ENCODE peak calls at places on chromosomes 5 and 9, in five cellular contexts. W is endothelial cell of umbilical vein, N is GM23338, J is neural progenitor cell, Y is Karpas-422. I is an unnamed sample.

GRCh38 chr9:134329886-134330285 is 3.6 kb downstream of the RXRA start:
- DNase-seq in W (no peak), N (no peak), J (no peak), Y (no peak), I (peak; percentile 24)

GRCh38 chr9:21668504-21668903 is 133.9 kb upstream of the MTAP start:
- DNase-seq in W (no peak), N (no peak), J (no peak), Y (no peak), I (no peak)

GRCh38 chr5:132747064-132747692 is at the start of gene CCNI2:
- DNase-seq in W (peak; percentile 29), N (peak; percentile 64), J (peak; percentile 60), Y (no peak), I (no peak)

GRCh38 chr5:61915646-61916045 is 390.4 kb upstream of the KIF2A start:
- DNase-seq in W (no peak), N (peak; percentile 45), J (peak; percentile 8), Y (peak; percentile 48), I (no peak)

GRCh38 chr5:178215263-178216002 is 11.1 kb downstream of the HNRNPAB start:
- DNase-seq in W (no peak), N (no peak), J (no peak), Y (peak; percentile 43), I (no peak)

GRCh38 chr5:142059304-142059940 is 46.6 kb upstream of the GNPDA1 start:
- DNase-seq in W (no peak), N (peak; percentile 58), J (no peak), Y (no peak), I (no peak)

GRCh38 chr9:127664678-127665507 is 41.9 kb upstream of the CFAP157 start:
- DNase-seq in W (peak; percentile 67), N (no peak), J (peak; percentile 23), Y (no peak), I (no peak)

GRCh38 chr9:29078063-29078660 is 1504.9 kb upstream of the C9orf72 start:
- DNase-seq in W (no peak), N (no peak), J (no peak), Y (no peak), I (peak; percentile 50)

GRCh38 chr9:131839281-131840084 is 99.6 kb upstream of the RAPGEF1 start:
- DNase-seq in W (no peak), N (no peak), J (no peak), Y (no peak), I (peak; percentile 60)

GRCh38 chr9:84254972-84255371 is 85.6 kb downstream of the SLC28A3 start:
- DNase-seq in W (no peak), N (no peak), J (no peak), Y (no peak), I (peak; percentile 64)

GRCh38 chr9:37944671-37945481 is 40.9 kb upstream of the SLC25A51 start:
- DNase-seq in W (no peak), N (peak; percentile 79), J (peak; percentile 63), Y (no peak), I (peak; percentile 87)

GRCh38 chr9:87684627-87685204 is 41.2 kb upstream of the CTSL start:
- DNase-seq in W (peak; percentile 30), N (peak; percentile 83), J (peak; percentile 61), Y (peak; percentile 45), I (no peak)

GRCh38 chr5:94849324-94849723 is 230.9 kb downstream of the SLF1 start:
- DNase-seq in W (no peak), N (peak; percentile 27), J (peak; percentile 34), Y (peak; percentile 29), I (no peak)

GRCh38 chr9:108586451-108586850 is 269.3 kb downstream of the ACTL7B start:
- DNase-seq in W (no peak), N (no peak), J (no peak), Y (no peak), I (no peak)

GRCh38 chr5:124236366-124237231 is 509.8 kb downstream of the ZNF608 start:
- DNase-seq in W (peak; percentile 17), N (no peak), J (no peak), Y (no peak), I (no peak)

GRCh38 chr5:122500245-122501086 is 188.4 kb downstream of the SNCAIP start:
- DNase-seq in W (peak; percentile 49), N (peak; percentile 91), J (peak; percentile 83), Y (peak; percentile 61), I (no peak)

GRCh38 chr9:121156263-121156731 is 45.4 kb downstream of the RAB14 start:
- DNase-seq in W (peak; percentile 45), N (no peak), J (no peak), Y (peak; percentile 97), I (peak; percentile 28)

GRCh38 chr5:55497712-55498111 is 37.1 kb downstream of the PLPP1 start:
- DNase-seq in W (no peak), N (no peak), J (no peak), Y (no peak), I (no peak)

GRCh38 chr9:13459071-13459470 is 179.6 kb upstream of the MPDZ start:
- DNase-seq in W (peak; percentile 13), N (no peak), J (no peak), Y (no peak), I (no peak)

GRCh38 chr5:141940695-141941271 is 17.1 kb downstream of the DELE1 start:
- DNase-seq in W (no peak), N (peak; percentile 38), J (no peak), Y (no peak), I (no peak)

GRCh38 chr9:109776391-109776790 is 3.6 kb upstream of the PALM2AKAP2 start:
- DNase-seq in W (no peak), N (no peak), J (no peak), Y (no peak), I (no peak)

GRCh38 chr5:73296772-73297171 is 123.8 kb downstream of the TMEM174 start:
- DNase-seq in W (no peak), N (no peak), J (no peak), Y (no peak), I (peak; percentile 49)

GRCh38 chr5:7392401-7393024 is 3.4 kb upstream of the ADCY2 start:
- DNase-seq in W (no peak), N (peak; percentile 88), J (peak; percentile 66), Y (peak; percentile 44), I (no peak)

GRCh38 chr9:316382-316965 is 101.8 kb downstream of the DOCK8 start:
- DNase-seq in W (peak; percentile 40), N (no peak), J (no peak), Y (no peak), I (no peak)

GRCh38 chr5:147482426-147483196 is 27.3 kb downstream of the DPYSL3 start:
- DNase-seq in W (peak; percentile 61), N (no peak), J (no peak), Y (no peak), I (no peak)

GRCh38 chr5:164377746-164378145 is 872.3 kb downstream of the MAT2B start:
- DNase-seq in W (no peak), N (no peak), J (no peak), Y (no peak), I (no peak)

GRCh38 chr9:27227192-27227591 is 69.8 kb downstream of the EQTN start:
- DNase-seq in W (no peak), N (no peak), J (no peak), Y (no peak), I (no peak)

GRCh38 chr9:70485273-70485858 is 70.9 kb upstream of the KLF9 start:
- DNase-seq in W (no peak), N (no peak), J (no peak), Y (no peak), I (no peak)

GRCh38 chr5:63923914-63924313 is 38.3 kb downstream of the HTR1A start:
- DNase-seq in W (no peak), N (no peak), J (no peak), Y (no peak), I (no peak)

DNA sequence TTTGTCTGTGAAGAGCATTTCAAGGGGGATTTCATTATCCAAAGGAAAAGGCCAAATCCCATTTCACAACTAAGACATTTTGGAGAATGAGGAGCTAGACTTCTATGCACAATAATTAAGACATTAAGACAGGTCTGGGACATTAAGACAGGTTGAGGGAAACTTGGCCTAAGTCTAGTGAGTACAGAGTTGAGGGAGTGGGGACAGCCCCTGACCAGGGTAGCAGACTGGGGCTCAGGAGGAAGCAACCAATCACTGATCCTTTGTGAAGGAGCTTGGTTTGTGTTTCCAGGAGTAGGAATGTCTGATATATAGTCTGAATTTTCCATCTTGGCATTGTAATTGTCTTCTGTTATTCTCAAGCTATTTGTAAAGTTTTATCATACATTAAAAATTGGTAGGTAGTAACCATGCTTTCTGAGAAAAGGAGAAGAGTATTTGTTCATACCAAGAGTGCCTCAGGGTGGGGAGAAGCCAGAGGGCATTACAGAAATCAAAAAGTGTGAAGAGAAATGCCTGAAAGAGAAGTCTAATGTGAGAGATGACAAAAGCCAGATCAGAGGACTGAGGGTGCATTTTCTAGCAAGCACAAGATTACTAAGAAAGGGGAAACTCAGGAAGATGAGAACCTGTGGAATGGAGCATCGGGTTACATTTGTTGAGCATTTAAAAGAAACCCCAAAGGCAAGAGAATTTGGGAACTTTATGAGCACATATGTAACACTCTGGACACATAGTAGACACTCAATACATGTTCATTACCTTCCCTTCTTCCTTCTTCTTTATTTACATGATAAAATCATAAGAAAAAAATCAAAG is 189.3 kb upstream of the PIK3R1 start:
- DNase-seq in W (no peak), N (peak; percentile 14), J (no peak), Y (no peak), I (no peak)
- H2AFZ ChIP-seq in W (no peak overlapping the region), N (peak overlapping the region; percentile 63), J (no peak overlapping the region), Y (no peak overlapping the region), I (no peak overlapping the region)

DNA sequence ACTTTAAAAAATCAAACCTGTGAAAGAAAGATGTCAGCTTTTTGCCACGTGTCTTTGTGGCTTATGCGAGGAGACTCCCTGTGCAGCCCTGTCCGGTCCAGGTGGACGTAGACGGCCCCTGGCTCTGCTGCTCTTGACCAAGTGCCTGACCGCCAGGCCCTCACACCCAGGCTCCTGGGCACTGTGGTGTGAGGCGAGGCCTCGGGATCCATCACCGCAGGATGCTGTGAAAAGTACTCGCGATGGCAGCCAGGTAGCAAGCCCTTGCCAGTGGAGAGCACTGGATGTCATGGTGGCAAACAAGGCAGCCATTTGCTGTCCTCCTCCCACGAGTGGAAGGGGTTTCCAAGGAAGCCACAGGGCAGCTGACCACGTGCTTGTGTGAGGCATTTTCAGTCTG is 245.1 kb downstream of the CACNA1B start:
- DNase-seq in W (no peak), N (no peak), J (no peak), Y (no peak), I (no peak)
- H2AFZ ChIP-seq in W (no peak overlapping the region), N (no peak overlapping the region), J (no peak overlapping the region), Y (no peak overlapping the region), I (no peak overlapping the region)

DNA sequence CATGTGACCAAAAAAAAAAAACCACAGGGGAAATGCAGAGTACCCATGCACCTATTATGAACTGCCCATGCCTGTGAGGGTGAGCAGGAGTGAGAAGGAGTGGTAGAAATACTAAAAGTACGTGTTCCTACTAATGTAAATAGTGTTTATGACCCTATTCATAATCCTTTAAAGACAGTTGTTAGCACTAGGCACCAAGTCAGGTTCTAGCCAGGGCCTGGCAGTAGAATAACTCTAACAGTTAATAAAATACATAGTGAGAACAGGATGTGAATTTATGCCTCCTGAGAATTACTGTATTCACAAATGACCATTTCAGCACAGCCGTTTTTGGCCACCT is 103.2 kb upstream of the TARS1 start:
- DNase-seq in W (peak; percentile 14), N (no peak), J (no peak), Y (no peak), I (no peak)
- H2AFZ ChIP-seq in W (no peak overlapping the region), N (no peak overlapping the region), J (no peak overlapping the region), Y (no peak overlapping the region), I (no peak overlapping the region)

GRCh38 chr5:157335534-157336422 is 69.9 kb downstream of the CYFIP2 start:
- DNase-seq in W (no peak), N (no peak), J (no peak), Y (no peak), I (no peak)
- H2AFZ ChIP-seq in W (no peak overlapping the region), N (no peak overlapping the region), J (no peak overlapping the region), Y (no peak overlapping the region), I (no peak overlapping the region)